ENCODE peak calls at places on chromosomes 12 and 14, in five cellular contexts. J, X, A, G and Z are unnamed samples.

GRCh38 chr14:56102901-56103409 is 15.3 kb upstream of the PELI2 start:
- DNase-seq in J (no peak), X (no peak), A (no peak), G (no peak), Z (no peak)

GRCh38 chr12:45674583-45674982 is 54.9 kb upstream of the ARID2 start:
- DNase-seq in J (no peak), X (no peak), A (peak), G (peak), Z (no peak)

GRCh38 chr14:91310620-91311283 is 66.2 kb upstream of the GPR68 start:
- DNase-seq in J (no peak), X (no peak), A (no peak), G (no peak), Z (no peak)

GRCh38 chr14:97120204-97121120 is 323.3 kb downstream of the VRK1 start:
- DNase-seq in J (no peak), X (no peak), A (no peak), G (no peak), Z (no peak)

GRCh38 chr14:69580009-69580577 is 5.4 kb upstream of the CCDC177 start:
- DNase-seq in J (peak), X (no peak), A (peak), G (no peak), Z (no peak)

GRCh38 chr12:79124385-79124784 is 259.8 kb downstream of the SYT1 start:
- DNase-seq in J (no peak), X (no peak), A (no peak), G (no peak), Z (no peak)

GRCh38 chr12:1890119-1890703 is 28.2 kb downstream of the CACNA2D4 start:
- DNase-seq in J (no peak), X (no peak), A (no peak), G (no peak), Z (no peak)

GRCh38 chr12:4604684-4605193 is 42.7 kb downstream of the DYRK4 start:
- DNase-seq in J (peak), X (peak), A (peak), G (peak), Z (peak)

GRCh38 chr12:52514471-52515318 is 5.5 kb downstream of the KRT5 start:
- DNase-seq in J (no peak), X (peak), A (no peak), G (no peak), Z (no peak)

GRCh38 chr12:10027311-10028099 is 3.0 kb upstream of the CLEC9A start:
- DNase-seq in J (no peak), X (no peak), A (peak), G (no peak), Z (no peak)

GRCh38 chr14:92207928-92208265 is 86.1 kb downstream of the CPSF2 start:
- DNase-seq in J (no peak), X (no peak), A (no peak), G (no peak), Z (no peak)

DNA sequence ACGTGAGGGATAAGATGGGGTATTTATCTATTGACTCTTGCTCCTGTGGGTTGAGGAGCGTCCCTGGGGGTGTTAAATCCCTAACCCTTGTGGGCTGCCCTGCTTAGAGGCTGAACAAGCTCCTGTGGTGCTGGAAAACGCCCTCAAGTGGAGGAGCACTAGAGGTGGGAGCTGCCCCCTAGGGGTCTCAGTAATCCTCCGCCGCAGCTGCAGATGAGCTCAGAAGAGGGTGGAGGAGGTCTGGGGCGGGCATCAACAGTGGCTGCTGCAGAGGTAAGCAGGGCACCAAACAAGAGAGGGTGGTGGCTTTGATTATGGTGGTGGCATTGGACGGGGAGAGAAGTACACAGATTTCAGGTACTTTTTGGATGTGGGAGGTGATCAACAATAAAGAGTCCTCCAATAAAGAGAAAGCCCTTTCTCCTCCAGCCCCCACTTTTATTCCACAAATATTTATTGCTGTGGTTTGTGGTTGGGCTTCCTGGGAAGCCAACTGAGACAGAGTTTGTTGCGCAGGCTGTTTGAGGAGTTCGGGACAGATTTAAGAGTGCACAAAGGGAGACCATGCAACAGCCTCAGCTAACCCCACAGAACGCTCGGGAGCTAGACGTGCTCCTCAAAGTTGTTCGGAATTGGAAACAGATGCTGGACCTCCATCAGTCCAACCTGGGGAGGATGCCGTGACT is 179.9 kb downstream of the ADCK1 start:
- DNase-seq in J (no peak), X (no peak), A (peak), G (no peak), Z (no peak)
- TF ChIP-seq CTCF in J (no peak), X (no peak), A (no peak), G (no peak), Z (no peak)

GRCh38 chr12:114439833-114440449 is 34.0 kb upstream of the TBX5 start:
- DNase-seq in J (no peak), X (no peak), A (no peak), G (no peak), Z (no peak)
- TF ChIP-seq CTCF in J (no peak), X (no peak), A (no peak), G (no peak), Z (no peak)

DNA sequence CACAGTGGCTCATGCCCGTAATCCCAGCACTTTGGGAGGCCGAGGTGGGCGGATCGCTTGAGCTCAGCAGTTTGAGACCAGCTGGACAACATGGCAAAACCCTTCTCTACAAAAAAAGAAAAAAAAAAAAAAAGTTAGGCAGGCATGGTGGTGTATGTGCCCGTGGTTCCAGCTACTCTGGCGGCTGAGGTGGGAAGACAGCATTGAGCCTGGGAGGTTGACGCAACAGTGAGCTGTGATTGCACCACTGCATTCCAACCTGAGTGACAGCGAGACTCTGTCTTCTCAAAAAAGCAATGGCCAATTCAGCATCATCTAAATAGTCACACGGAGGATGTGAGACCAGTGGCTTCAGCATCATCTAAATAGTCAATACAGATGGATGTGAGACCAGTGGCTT is 10.4 kb upstream of the SAMD4A start:
- DNase-seq in J (no peak), X (no peak), A (no peak), G (no peak), Z (no peak)
- TF ChIP-seq CTCF in J (no peak), X (no peak), A (no peak), G (no peak), Z (no peak)

GRCh38 chr14:58270628-58271027 is 26.0 kb downstream of the PSMA3 start:
- DNase-seq in J (no peak), X (no peak), A (peak), G (no peak), Z (no peak)

GRCh38 chr14:58276208-58276607 is 22.1 kb upstream of the ARID4A start:
- DNase-seq in J (no peak), X (no peak), A (no peak), G (no peak), Z (no peak)

GRCh38 chr14:58275527-58276190 is 22.7 kb upstream of the ARID4A start:
- DNase-seq in J (no peak), X (no peak), A (peak), G (no peak), Z (no peak)

GRCh38 chr14:58278177-58278576 is 20.2 kb upstream of the ARID4A start:
- DNase-seq in J (no peak), X (no peak), A (no peak), G (no peak), Z (no peak)

GRCh38 chr14:58272589-58273372 is 25.6 kb upstream of the ARID4A start:
- DNase-seq in J (no peak), X (peak), A (peak), G (no peak), Z (no peak)
- TF ChIP-seq CTCF in J (peak), X (peak), A (peak), G (no peak), Z (peak)

GRCh38 chr12:95582230-95583058 is 31.2 kb upstream of the USP44 start:
- DNase-seq in J (no peak), X (no peak), A (peak), G (no peak), Z (no peak)
- TF ChIP-seq CTCF in J (peak), X (no peak), A (peak), G (peak), Z (no peak)

GRCh38 chr12:87782838-87783237 is 246.4 kb downstream of the C12orf50 start:
- DNase-seq in J (no peak), X (no peak), A (no peak), G (no peak), Z (no peak)
- TF ChIP-seq CTCF in J (no peak), X (no peak), A (no peak), G (no peak), Z (no peak)

DNA sequence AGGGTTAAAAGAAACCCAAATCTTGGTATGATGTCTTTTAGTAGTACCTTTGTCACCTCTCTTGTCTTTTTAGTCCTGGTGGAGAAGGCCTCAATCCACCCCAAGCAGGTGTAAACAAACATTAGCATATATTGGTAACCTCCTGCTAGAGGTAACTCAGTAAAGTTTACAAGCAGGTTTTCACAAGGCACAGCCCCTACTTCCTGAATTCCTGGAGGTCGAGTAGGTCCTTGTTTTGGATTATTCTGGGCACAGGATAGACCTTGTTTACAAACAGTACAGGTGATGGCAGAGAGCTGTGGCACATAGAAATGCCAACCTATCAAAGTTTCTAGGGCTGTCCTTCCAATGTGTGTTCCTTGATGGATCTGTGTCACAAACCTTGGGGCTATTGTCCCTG is 99.1 kb downstream of the ALG10 start:
- DNase-seq in J (no peak), X (no peak), A (no peak), G (no peak), Z (no peak)
- TF ChIP-seq CTCF in J (no peak), X (no peak), A (no peak), G (no peak), Z (no peak)